ENCODE peak calls at places on chromosomes 11 and 22, in eight cellular contexts. K, Q, D, E, S, I, B and T are unnamed samples.

GRCh38 chr11:108685419-108686161 is 20.7 kb downstream of the DDX10 start:
- DNase-seq in S (no peak), Q (no peak), K (no peak), E (no peak), B (no peak), D (no peak), I (no peak), T (no peak)

GRCh38 chr11:27317751-27318150 is 45.3 kb downstream of the CCDC34 start:
- DNase-seq in E (no peak), I (peak; percentile 78), D (peak; percentile 22), S (peak; percentile 36), Q (no peak), B (no peak), K (no peak), T (peak; percentile 53)

GRCh38 chr11:47487421-47487820 is 38.5 kb upstream of the RAPSN start:
- DNase-seq in B (no peak), E (no peak), S (no peak), Q (no peak), D (no peak), I (no peak), K (no peak), T (no peak)

GRCh38 chr11:18394928-18395734 is 768 bp downstream of the LDHA start:
- DNase-seq in D (peak; percentile 14), K (no peak), S (no peak), Q (peak; percentile 11), E (no peak), B (no peak), I (peak; percentile 32), T (peak; percentile 46)

GRCh38 chr11:65983589-65983987 is 18.4 kb downstream of the EIF1AD start:
- DNase-seq in I (no peak), K (no peak), E (no peak), S (no peak), B (no peak), Q (no peak), D (no peak), T (no peak)

GRCh38 chr22:38871360-38872171 is 450 bp downstream of the CBX6 start:
- DNase-seq in K (no peak), B (no peak), I (peak; percentile 54), D (peak; percentile 12), S (no peak), E (no peak), Q (peak; percentile 18), T (peak; percentile 54)

GRCh38 chr11:103272876-103273275 is 163.7 kb downstream of the DYNC2H1 start:
- DNase-seq in I (no peak), K (no peak), S (no peak), Q (no peak), D (no peak), E (no peak), B (no peak), T (no peak)

GRCh38 chr22:17871726-17872458 is 97.6 kb upstream of the BID start:
- DNase-seq in B (no peak), E (no peak), S (no peak), I (no peak), Q (no peak), K (no peak), D (no peak), T (no peak)

GRCh38 chr11:83571301-83571700 is 285.1 kb upstream of the CCDC90B start:
- DNase-seq in S (no peak), K (no peak), D (no peak), E (no peak), B (no peak), I (peak; percentile 46), Q (no peak), T (peak; percentile 10)

GRCh38 chr11:61482513-61482912 is 26.0 kb upstream of the LRRC10B start:
- DNase-seq in I (peak; percentile 27), D (no peak), B (no peak), E (no peak), S (no peak), Q (no peak), K (no peak), T (no peak)

GRCh38 chr11:69470301-69470700 is 11.2 kb upstream of the LINC01488 start:
- DNase-seq in I (no peak), S (no peak), K (no peak), D (no peak), B (no peak), E (no peak), Q (no peak), T (no peak)

GRCh38 chr11:33500865-33501479 is 199.7 kb downstream of the C11orf91 start:
- DNase-seq in I (peak; percentile 72), D (peak; percentile 38), K (peak; percentile 12), B (no peak), E (no peak), S (no peak), Q (no peak), T (peak; percentile 72)

GRCh38 chr22:42863349-42863911 is 6.4 kb upstream of the ARFGAP3 start:
- DNase-seq in K (peak; percentile 49), S (peak; percentile 90), B (peak; percentile 65), I (peak; percentile 71), D (peak; percentile 14), Q (no peak), E (peak; percentile 50), T (peak; percentile 69)

GRCh38 chr11:27387362-27387761 is 24.3 kb upstream of the CCDC34 start:
- DNase-seq in D (no peak), I (no peak), K (no peak), E (no peak), Q (no peak), S (no peak), B (no peak), T (no peak)

GRCh38 chr22:19652316-19652715 is 62.0 kb upstream of the SEPTIN5 start:
- DNase-seq in E (no peak), I (no peak), S (no peak), D (no peak), Q (no peak), B (no peak), K (no peak), T (no peak)

GRCh38 chr22:49825436-49825835 is 2.2 kb downstream of the BRD1 start:
- DNase-seq in K (no peak), B (no peak), Q (no peak), D (peak; percentile 60), S (no peak), E (no peak), I (peak; percentile 71), T (peak; percentile 49)

GRCh38 chr11:86575208-86575855 is 97.1 kb downstream of the ME3 start:
- DNase-seq in S (no peak), D (peak; percentile 53), K (no peak), I (no peak), E (no peak), B (no peak), Q (no peak), T (peak; percentile 73)

GRCh38 chr22:19477321-19478085 is 1.5 kb downstream of the UFD1 start:
- DNase-seq in B (no peak), S (no peak), K (no peak), E (no peak), Q (no peak), I (peak; percentile 30), D (peak; percentile 12), T (no peak)

GRCh38 chr11:75301131-75301530 is 50.3 kb downstream of the ARRB1 start:
- DNase-seq in E (no peak), I (no peak), B (no peak), K (no peak), D (no peak), Q (no peak), S (no peak), T (no peak)

GRCh38 chr22:24133187-24133965 is 47.9 kb upstream of the SUSD2 start:
- DNase-seq in E (no peak), D (no peak), K (no peak), I (peak; percentile 55), S (no peak), B (no peak), Q (no peak), T (no peak)

GRCh38 chr11:102757823-102758549 is 22.4 kb downstream of the MMP10 start:
- DNase-seq in E (no peak), I (peak; percentile 82), S (no peak), B (peak; percentile 45), K (no peak), D (no peak), Q (no peak), T (no peak)

GRCh38 chr11:60161107-60161506 is 21.8 kb downstream of the MS4A6A start:
- DNase-seq in D (no peak), K (no peak), Q (no peak), E (no peak), B (no peak), I (no peak), S (no peak), T (no peak)